ENCODE peak calls at places on chromosomes 1 and 21, in four cellular contexts. M is H9, I is AG08395, C is germinal center. P is an unnamed sample.

GRCh38 chr1:108575241-108575850 is 15.4 kb downstream of the EEIG2 start:
- DNase-seq in M (no peak), I (no peak), C (no peak), P (no peak)

GRCh38 chr1:30758785-30759380 is 1.3 kb upstream of the LAPTM5 start:
- DNase-seq in M (no peak), I (peak), C (no peak), P (peak)

GRCh38 chr1:176693697-176694329 is 230.8 kb downstream of the PAPPA2 start:
- DNase-seq in M (no peak), I (no peak), C (no peak), P (no peak)

GRCh38 chr21:42112857-42113256 is 41.7 kb downstream of the UMODL1 start:
- DNase-seq in M (no peak), I (no peak), C (no peak), P (no peak)

GRCh38 chr1:55893155-55893554 is 678.0 kb upstream of the USP24 start:
- DNase-seq in M (no peak), I (no peak), C (no peak), P (peak)

GRCh38 chr1:920008-920407 is 3.7 kb upstream of the SAMD11 start:
- DNase-seq in M (no peak), I (no peak), C (no peak), P (no peak)

GRCh38 chr1:218467101-218467728 is 122.1 kb downstream of the TGFB2 start:
- DNase-seq in M (no peak), I (peak), C (no peak), P (no peak)

GRCh38 chr1:151945725-151946365 is 36.5 kb upstream of the THEM4 start:
- DNase-seq in M (peak), I (peak), C (peak), P (peak)

GRCh38 chr1:223815865-223816264 is 29.9 kb downstream of the TP53BP2 start:
- DNase-seq in M (no peak), I (no peak), C (no peak), P (no peak)

GRCh38 chr1:89573410-89573809 is 48.8 kb downstream of the LRRC8B start:
- DNase-seq in M (no peak), I (no peak), C (no peak), P (no peak)

GRCh38 chr1:160078392-160079195 is 2.7 kb upstream of the KCNJ9 start:
- DNase-seq in M (peak), I (peak), C (peak), P (peak)

GRCh38 chr1:16618719-16619118 is 5.4 kb upstream of the NBPF1 start:
- DNase-seq in M (peak), I (no peak), C (no peak), P (peak)

GRCh38 chr1:92831368-92831761 is 475 bp upstream of the RPL5 start:
- DNase-seq in M (peak), I (no peak), C (no peak), P (peak)

GRCh38 chr21:30541764-30542163 is at the start of gene KRTAP19-6:
- DNase-seq in M (no peak), I (no peak), C (no peak), P (no peak)

GRCh38 chr1:172449585-172450523 is 6.0 kb upstream of the PIGC start:
- DNase-seq in M (peak), I (peak), C (peak), P (peak)

GRCh38 chr21:25967566-25968438 is 202.8 kb downstream of the APP start:
- DNase-seq in M (no peak), I (no peak), C (peak), P (no peak)

GRCh38 chr1:90434460-90434859 is 282.6 kb downstream of the BARHL2 start:
- DNase-seq in M (peak), I (no peak), C (no peak), P (peak)

GRCh38 chr21:42248241-42248640 is 29.3 kb downstream of the ABCG1 start:
- DNase-seq in M (no peak), I (no peak), C (no peak), P (no peak)

GRCh38 chr1:230679131-230679530 is 34.8 kb downstream of the AGT start:
- DNase-seq in M (no peak), I (no peak), C (no peak), P (no peak)

GRCh38 chr1:243639027-243639658 is 210.9 kb downstream of the AKT3 start:
- DNase-seq in M (no peak), I (no peak), C (no peak), P (no peak)

GRCh38 chr21:15686506-15686905 is 43.3 kb upstream of the USP25 start:
- DNase-seq in M (no peak), I (no peak), C (no peak), P (no peak)

GRCh38 chr1:2584822-2585317 is 1.7 kb upstream of the PRXL2B start:
- DNase-seq in M (no peak), I (no peak), C (no peak), P (no peak)

GRCh38 chr1:27961646-27962221 is 2.0 kb downstream of the XKR8 start:
- DNase-seq in M (peak), I (peak), C (no peak), P (no peak)

GRCh38 chr1:206550446-206550845 is 43.1 kb downstream of the RASSF5 start:
- DNase-seq in M (no peak), I (no peak), C (no peak), P (no peak)

GRCh38 chr1:214542275-214543199 is 8.9 kb downstream of the PTPN14 start:
- DNase-seq in M (no peak), I (no peak), C (no peak), P (no peak)

GRCh38 chr1:2415337-2415736 is 3.0 kb upstream of the PEX10 start:
- DNase-seq in M (no peak), I (no peak), C (no peak), P (no peak)

GRCh38 chr1:157132602-157133167 is 5.5 kb downstream of the ETV3 start:
- DNase-seq in M (no peak), I (no peak), C (no peak), P (peak)

GRCh38 chr1:155698382-155699038 is 9.6 kb downstream of the DAP3 start:
- DNase-seq in M (no peak), I (peak), C (no peak), P (peak)

GRCh38 chr1:12345350-12346217 is 115.8 kb downstream of the VPS13D start:
- DNase-seq in M (no peak), I (no peak), C (peak), P (no peak)

GRCh38 chr1:243792401-243792800 is 57.6 kb downstream of the AKT3 start:
- DNase-seq in M (no peak), I (no peak), C (no peak), P (peak)

GRCh38 chr1:209207126-209207700 is 376.3 kb upstream of the CAMK1G start:
- DNase-seq in M (no peak), I (peak), C (no peak), P (no peak)